ENCODE peak calls at places on chromosomes 4 and X, in eight cellular contexts. K, J, C, T, F, E, Q and O are unnamed samples.

GRCh38 chr4:19486400-19486799 is 765.3 kb upstream of the SLIT2 start:
- DNase-seq in E (no peak), C (peak), T (no peak), J (no peak), F (no peak), Q (peak), K (no peak), O (no peak)

GRCh38 chr4:118881512-118882146 is 7.0 kb upstream of the SYNPO2 start:
- DNase-seq in E (no peak), C (no peak), F (no peak), K (no peak), T (no peak), J (no peak), Q (no peak), O (no peak)

GRCh38 chr4:139619644-139620043 is 46.0 kb upstream of the MGST2 start:
- DNase-seq in C (peak), T (no peak), F (peak), Q (peak), K (no peak), J (no peak), E (no peak), O (no peak)

GRCh38 chr4:182928061-182928460 is 10.9 kb upstream of the DCTD start:
- DNase-seq in E (no peak), C (no peak), K (no peak), T (no peak), F (no peak), Q (no peak), J (no peak), O (no peak)

GRCh38 chrX:25025615-25026014 is 9.8 kb upstream of the ARX start:
- DNase-seq in C (no peak), E (no peak), T (no peak), F (no peak), K (no peak), J (no peak), Q (no peak), O (no peak)

GRCh38 chr4:52657317-52657629 is 1.8 kb downstream of the USP46 start:
- DNase-seq in C (no peak), J (no peak), Q (no peak), F (no peak), T (no peak), E (no peak), K (no peak), O (no peak)

GRCh38 chrX:55118574-55118973 is 29.8 kb downstream of the PAGE2 start:
- DNase-seq in C (no peak), K (no peak), F (no peak), E (no peak), J (no peak), Q (no peak), T (no peak), O (no peak)

GRCh38 chrX:19785647-19786046 is 101.8 kb downstream of the SH3KBP1 start:
- DNase-seq in F (no peak), C (no peak), K (no peak), Q (no peak), E (no peak), J (no peak), T (no peak), O (no peak)

GRCh38 chr4:139389102-139389501 is 64.8 kb upstream of the RAB33B start:
- DNase-seq in K (no peak), J (no peak), F (no peak), E (no peak), C (no peak), Q (no peak), T (no peak), O (no peak)

GRCh38 chr4:37584530-37585060 is 101.6 kb downstream of the RELL1 start:
- DNase-seq in Q (no peak), J (no peak), K (no peak), F (no peak), C (no peak), E (no peak), T (no peak), O (no peak)

GRCh38 chr4:104989363-104989762 is 157.3 kb upstream of the TET2 start:
- DNase-seq in C (peak), F (peak), E (no peak), J (no peak), Q (no peak), K (no peak), T (no peak), O (no peak)

GRCh38 chr4:145531193-145531592 is 49.5 kb downstream of the SMAD1 start:
- DNase-seq in T (no peak), F (no peak), J (no peak), E (no peak), K (no peak), Q (peak), C (no peak), O (no peak)

GRCh38 chr4:111362891-111363290 is 740.0 kb upstream of the PITX2 start:
- DNase-seq in T (no peak), J (no peak), Q (no peak), E (peak), K (peak), C (peak), F (no peak), O (no peak)

GRCh38 chr4:183249854-183250253 is 70.2 kb downstream of the CLDN22 start:
- DNase-seq in Q (peak), J (no peak), E (no peak), C (peak), F (peak), T (no peak), K (no peak), O (no peak)

GRCh38 chrX:38799995-38800394 is 1.3 kb upstream of the MID1IP1 start:
- DNase-seq in F (no peak), C (no peak), T (no peak), J (no peak), E (no peak), Q (peak), K (no peak), O (no peak)

GRCh38 chrX:31629195-31629594 is 557.4 kb upstream of the FTHL17 start:
- DNase-seq in F (no peak), C (no peak), K (no peak), T (no peak), Q (no peak), J (no peak), E (no peak), O (peak)

GRCh38 chr4:65658117-65658516 is 12.2 kb downstream of the EPHA5 start:
- DNase-seq in E (no peak), T (no peak), F (no peak), C (no peak), K (no peak), J (no peak), Q (no peak), O (no peak)

GRCh38 chrX:38232287-38232686 is 11.6 kb upstream of the SRPX start:
- DNase-seq in Q (no peak), K (no peak), F (no peak), T (no peak), E (no peak), C (peak), J (no peak), O (no peak)

GRCh38 chr4:124804584-124804983 is 92.1 kb upstream of the ANKRD50 start:
- DNase-seq in E (no peak), T (no peak), F (no peak), K (no peak), C (no peak), Q (no peak), J (no peak), O (no peak)

GRCh38 chr4:85243857-85244256 is 231.1 kb upstream of the ARHGAP24 start:
- DNase-seq in K (no peak), T (no peak), J (no peak), C (no peak), F (no peak), E (no peak), Q (no peak), O (no peak)

GRCh38 chrX:72128881-72129280 is 2.8 kb downstream of the RTL5 start:
- DNase-seq in E (no peak), K (no peak), Q (no peak), J (no peak), C (no peak), T (no peak), F (peak), O (no peak)

GRCh38 chr4:6272863-6273660 is 3.4 kb downstream of the WFS1 start:
- DNase-seq in C (peak), J (no peak), K (no peak), E (no peak), T (no peak), F (no peak), Q (no peak), O (no peak)

GRCh38 chr4:187283306-187283705 is 559.6 kb upstream of the FAT1 start:
- DNase-seq in E (no peak), J (no peak), T (no peak), F (no peak), C (peak), K (no peak), Q (no peak), O (no peak)

GRCh38 chrX:119734897-119735339 is 23.5 kb upstream of the SOWAHD start:
- DNase-seq in C (peak), K (peak), F (peak), Q (no peak), E (peak), J (no peak), T (no peak), O (peak)

GRCh38 chr4:153318696-153319320 is 25.7 kb upstream of the MND1 start:
- DNase-seq in E (no peak), Q (peak), C (peak), K (no peak), T (no peak), J (no peak), F (peak), O (no peak)

GRCh38 chr4:173413043-173413442 is 14.1 kb upstream of the SCRG1 start:
- DNase-seq in C (peak), T (no peak), F (no peak), K (no peak), J (no peak), Q (no peak), E (no peak), O (no peak)

GRCh38 chrX:118730500-118731247 is 3.3 kb downstream of the IL13RA1 start:
- DNase-seq in Q (no peak), T (no peak), F (no peak), J (no peak), K (no peak), C (peak), E (no peak), O (no peak)

GRCh38 chr4:20395160-20395773 is 143.6 kb downstream of the SLIT2 start:
- DNase-seq in E (no peak), Q (peak), C (peak), T (no peak), F (peak), K (no peak), J (no peak), O (no peak)

GRCh38 chr4:87309625-87310024 is 13.1 kb downstream of the HSD17B13 start:
- DNase-seq in E (no peak), T (no peak), Q (no peak), J (no peak), F (no peak), K (no peak), C (no peak), O (no peak)

GRCh38 chrX:110341189-110342035 is 17.2 kb upstream of the RTL9 start:
- DNase-seq in C (peak), J (no peak), Q (peak), F (no peak), K (no peak), E (no peak), T (no peak), O (no peak)

GRCh38 chrX:31837445-31837844 is 765.6 kb upstream of the FTHL17 start:
- DNase-seq in T (no peak), K (no peak), C (no peak), E (no peak), J (no peak), Q (no peak), F (no peak), O (no peak)

GRCh38 chrX:45515262-45516215 is 314.9 kb upstream of the DIPK2B start:
- DNase-seq in K (peak), Q (no peak), T (peak), E (peak), J (peak), F (peak), C (peak), O (peak)

GRCh38 chrX:120029354-120029753 is 48.1 kb downstream of the RHOXF2B start:
- DNase-seq in E (no peak), J (no peak), T (no peak), C (no peak), K (no peak), F (no peak), Q (no peak), O (no peak)

GRCh38 chr4:40395908-40396806 is 61.0 kb downstream of the CHRNA9 start:
- DNase-seq in K (peak), E (no peak), J (no peak), Q (no peak), T (no peak), F (peak), C (peak), O (peak)

GRCh38 chr4:167041524-167041923 is 192.8 kb downstream of the SPOCK3 start:
- DNase-seq in K (no peak), J (no peak), E (no peak), F (no peak), T (no peak), Q (no peak), C (no peak), O (no peak)

GRCh38 chr4:48341776-48342558 is 638 bp downstream of the SLAIN2 start:
- DNase-seq in K (peak), T (peak), Q (peak), J (peak), C (peak), E (peak), F (peak), O (peak)

GRCh38 chr4:98094118-98094517 is 49.2 kb downstream of the STPG2 start:
- DNase-seq in J (no peak), T (no peak), F (no peak), C (no peak), K (no peak), Q (no peak), E (no peak), O (no peak)

GRCh38 chr4:152342293-152342692 is 193.6 kb downstream of the FBXW7 start:
- DNase-seq in C (peak), T (no peak), J (no peak), Q (no peak), F (no peak), K (no peak), E (no peak), O (no peak)

GRCh38 chrX:117996408-117996807 is 120.2 kb downstream of the KLHL13 start:
- DNase-seq in T (no peak), C (no peak), Q (no peak), F (no peak), K (no peak), J (no peak), E (no peak), O (no peak)

GRCh38 chr4:166421556-166422156 is 548.6 kb downstream of the TLL1 start:
- DNase-seq in E (peak), J (no peak), C (peak), Q (no peak), K (no peak), T (no peak), F (no peak), O (no peak)